ENCODE peak calls at places on chromosome 6, in six cellular contexts. I is prostate gland, L is breast epithelium, Z is SK-N-MC, P is HCT116, Q is HL-60. Y is an unnamed sample.

GRCh38 chr6:170449835-170450753 is 103.0 kb downstream of the PSMB1 start:
- DNase-seq in Q (no peak), P (no peak), Z (no peak), I (no peak), L (no peak), Y (no peak)

GRCh38 chr6:17907467-17908229 is 79.8 kb downstream of the KIF13A start:
- DNase-seq in Z (peak; percentile 71), Q (peak; percentile 97), I (peak; percentile 31), L (peak; percentile 51), P (peak; percentile 48), Y (no peak)

GRCh38 chr6:142543576-142543975 is 241.8 kb downstream of the ADGRG6 start:
- DNase-seq in L (no peak), I (no peak), Z (no peak), P (no peak), Q (no peak), Y (no peak)

GRCh38 chr6:149306967-149307366 is 10.5 kb upstream of the TAB2 start:
- DNase-seq in Q (no peak), Z (no peak), L (no peak), I (no peak), P (no peak), Y (no peak)

GRCh38 chr6:145213614-145214013 is 521.7 kb downstream of the EPM2A start:
- DNase-seq in Q (no peak), Z (no peak), L (no peak), I (no peak), P (no peak), Y (no peak)

GRCh38 chr6:31462964-31463940 is 34.7 kb upstream of the MICB start:
- DNase-seq in P (peak; percentile 93), Z (peak; percentile 28), Q (peak; percentile 43), I (peak; percentile 97), L (peak; percentile 95), Y (peak; percentile 78)

GRCh38 chr6:129513471-129513870 is 196.5 kb downstream of the ARHGAP18 start:
- DNase-seq in Z (no peak), I (no peak), P (no peak), L (no peak), Q (no peak), Y (no peak)

GRCh38 chr6:19452495-19452894 is 384.7 kb upstream of the ID4 start:
- DNase-seq in Q (no peak), P (no peak), I (no peak), Z (no peak), L (no peak), Y (no peak)

GRCh38 chr6:85068221-85068620 is 303.8 kb upstream of the TBX18 start:
- DNase-seq in P (no peak), Z (no peak), Q (no peak), L (no peak), I (no peak), Y (no peak)

GRCh38 chr6:56245903-56246351 is 1.5 kb downstream of the COL21A1 start:
- DNase-seq in L (no peak), Z (no peak), P (no peak), I (no peak), Q (no peak), Y (no peak)

GRCh38 chr6:122494665-122495272 is 23.2 kb upstream of the SERINC1 start:
- DNase-seq in P (no peak), Z (no peak), L (no peak), Q (no peak), I (peak; percentile 46), Y (no peak)

GRCh38 chr6:26284537-26285142 is 80.4 kb upstream of the BTN3A2 start:
- DNase-seq in Z (no peak), L (peak; percentile 49), Q (peak; percentile 57), I (peak; percentile 58), P (no peak), Y (no peak)

GRCh38 chr6:160147146-160147536 is 25.5 kb downstream of the SLC22A1 start:
- DNase-seq in Z (no peak), I (no peak), Q (no peak), P (no peak), L (no peak), Y (no peak)

DNA sequence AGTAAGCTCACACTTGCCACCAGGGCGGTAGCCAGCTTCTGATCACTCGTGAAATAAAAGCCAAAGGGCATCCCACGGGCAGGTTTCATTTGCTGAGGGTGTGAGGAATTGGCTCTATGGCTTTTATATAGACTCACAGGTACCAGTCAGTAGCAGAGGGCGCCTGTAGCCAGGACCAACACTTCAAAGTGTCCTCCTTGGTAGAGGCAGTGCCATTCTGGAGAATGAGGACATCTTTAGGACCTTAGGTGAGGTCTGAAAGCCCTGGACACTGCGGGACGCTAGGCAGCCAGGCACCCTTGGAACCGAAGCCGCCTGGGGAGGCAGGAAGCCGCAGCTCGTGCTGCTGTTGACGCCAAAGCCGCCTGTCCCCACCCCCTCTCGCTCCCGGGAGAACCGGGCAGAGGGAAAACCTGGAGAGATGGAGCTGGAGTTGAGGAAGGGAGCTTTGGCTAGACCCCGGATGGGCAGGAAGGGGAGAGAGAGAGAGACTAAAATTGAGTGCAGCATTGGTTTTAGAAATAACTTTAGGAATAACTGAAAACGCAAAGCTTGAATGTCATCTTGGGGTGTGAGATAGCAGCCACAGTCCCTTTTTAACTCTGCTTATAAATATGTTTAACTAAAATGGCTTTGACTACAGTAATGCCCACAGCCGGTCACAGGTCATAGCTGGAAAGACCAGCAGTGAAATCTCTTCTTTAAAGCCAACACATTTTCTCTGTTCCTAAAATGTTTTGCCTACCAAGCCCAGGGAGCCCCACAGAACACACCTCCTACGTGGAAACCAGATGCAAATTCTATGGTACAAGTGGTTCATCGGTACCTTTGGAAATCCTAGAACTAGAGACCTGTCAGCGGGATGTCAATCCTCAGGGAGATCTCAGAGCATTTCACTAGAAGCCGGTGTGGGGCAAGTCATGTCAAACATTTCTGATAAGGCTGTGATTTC is 128.5 kb upstream of the CDYL start:
- DNase-seq in Z (no peak), Q (no peak), I (peak; percentile 61), L (peak; percentile 64), P (peak; percentile 74), Y (no peak)
- TF ChIP-seq POLR2AphosphoS5 in Z (no peak), Q (no peak), I (peak; percentile 85), L (peak; percentile 48), P (peak; percentile 48), Y (no peak)

GRCh38 chr6:11381801-11382513 is 149.5 kb upstream of the NEDD9 start:
- DNase-seq in Q (peak; percentile 89), L (no peak), I (no peak), Z (no peak), P (no peak), Y (peak; percentile 34)
- TF ChIP-seq POLR2AphosphoS5 in Q (peak; percentile 94), L (no peak), I (no peak), Z (no peak), P (no peak), Y (peak; percentile 86)

GRCh38 chr6:75600694-75601265 is 900 bp upstream of the SENP6 start:
- DNase-seq in L (no peak), Q (no peak), I (no peak), P (no peak), Z (no peak), Y (no peak)

GRCh38 chr6:75604294-75604693 is 2.6 kb downstream of the SENP6 start:
- DNase-seq in Q (no peak), Z (no peak), L (no peak), P (no peak), I (no peak), Y (no peak)

GRCh38 chr6:75601608-75602163 is at the start of gene SENP6:
- DNase-seq in Q (peak; percentile 69), I (peak; percentile 71), P (peak; percentile 27), L (peak; percentile 67), Z (no peak), Y (peak; percentile 60)

GRCh38 chr6:75602897-75603395 is 1.3 kb downstream of the SENP6 start:
- DNase-seq in Z (no peak), I (no peak), L (no peak), P (no peak), Q (no peak), Y (peak; percentile 8)

GRCh38 chr6:75602164-75602896 is 650 bp downstream of the SENP6 start:
- DNase-seq in I (peak; percentile 28), Z (no peak), P (peak; percentile 15), Q (peak; percentile 42), L (no peak), Y (peak; percentile 26)
- TF ChIP-seq POLR2AphosphoS5 in I (no peak), Z (peak; percentile 5), P (no peak), Q (peak; percentile 13), L (peak; percentile 8), Y (no peak)

GRCh38 chr6:4319992-4320683 is 184.8 kb upstream of the ECI2 start:
- DNase-seq in Z (peak; percentile 81), L (no peak), I (no peak), P (no peak), Q (peak; percentile 37), Y (no peak)
- TF ChIP-seq POLR2AphosphoS5 in Z (no peak), L (no peak), I (no peak), P (no peak), Q (no peak), Y (no peak)

Y was measured in GM12892.